ENCODE peak calls at places on chromosomes 5 and 9, in nine cellular contexts. One of them, this sample, is unnamed.

GRCh38 chr9:2019723-2020122 is 4.6 kb downstream of the SMARCA2 start:
- DNase-seq in nucleus accumbens: no peak
- DNase-seq in fibroblast of pulmonary artery: no peak
- DNase-seq in iPS-NIHi11: no peak
- DNase-seq in EL: no peak
- DNase-seq in activated effector memory CD4-positive, alpha-beta T cell treated with Interleukin-2 at 50 U/mL for 16 hours: no peak
- DNase-seq in NCI-H1417: no peak
- DNase-seq in cardiac muscle cell: no peak
- DNase-seq in iris pigment epithelial cell: no peak
- DNase-seq in this sample: no peak

GRCh38 chr9:91978739-91979414 is 28.8 kb upstream of the ROR2 start:
- DNase-seq in nucleus accumbens: no peak
- DNase-seq in fibroblast of pulmonary artery: peak; percentile 91
- DNase-seq in iPS-NIHi11: peak; percentile 68
- DNase-seq in EL: peak; percentile 91
- DNase-seq in activated effector memory CD4-positive, alpha-beta T cell treated with Interleukin-2 at 50 U/mL for 16 hours: no peak
- DNase-seq in NCI-H1417: peak; percentile 14
- DNase-seq in cardiac muscle cell: peak; percentile 91
- DNase-seq in iris pigment epithelial cell: peak; percentile 89
- DNase-seq in this sample: no peak

GRCh38 chr5:172806897-172807672 is 27.0 kb upstream of the ERGIC1 start:
- DNase-seq in nucleus accumbens: no peak
- DNase-seq in fibroblast of pulmonary artery: peak; percentile 87
- DNase-seq in iPS-NIHi11: peak; percentile 88
- DNase-seq in EL: peak; percentile 91
- DNase-seq in activated effector memory CD4-positive, alpha-beta T cell treated with Interleukin-2 at 50 U/mL for 16 hours: peak; percentile 76
- DNase-seq in NCI-H1417: no peak
- DNase-seq in cardiac muscle cell: peak; percentile 95
- DNase-seq in iris pigment epithelial cell: peak; percentile 95
- DNase-seq in this sample: no peak

GRCh38 chr5:146529984-146530383 is 14.0 kb upstream of the GPR151 start:
- DNase-seq in nucleus accumbens: no peak
- DNase-seq in fibroblast of pulmonary artery: no peak
- DNase-seq in iPS-NIHi11: no peak
- DNase-seq in EL: no peak
- DNase-seq in activated effector memory CD4-positive, alpha-beta T cell treated with Interleukin-2 at 50 U/mL for 16 hours: no peak
- DNase-seq in NCI-H1417: no peak
- DNase-seq in cardiac muscle cell: no peak
- DNase-seq in iris pigment epithelial cell: no peak
- DNase-seq in this sample: no peak

GRCh38 chr9:104557179-104557634 is 11.8 kb upstream of the OR13C8 start:
- DNase-seq in nucleus accumbens: no peak
- DNase-seq in fibroblast of pulmonary artery: no peak
- DNase-seq in iPS-NIHi11: no peak
- DNase-seq in EL: no peak
- DNase-seq in activated effector memory CD4-positive, alpha-beta T cell treated with Interleukin-2 at 50 U/mL for 16 hours: no peak
- DNase-seq in NCI-H1417: no peak
- DNase-seq in cardiac muscle cell: no peak
- DNase-seq in iris pigment epithelial cell: no peak
- DNase-seq in this sample: no peak

GRCh38 chr5:159045165-159045811 is 54.4 kb downstream of the EBF1 start:
- DNase-seq in nucleus accumbens: no peak
- DNase-seq in fibroblast of pulmonary artery: no peak
- DNase-seq in iPS-NIHi11: no peak
- DNase-seq in EL: no peak
- DNase-seq in activated effector memory CD4-positive, alpha-beta T cell treated with Interleukin-2 at 50 U/mL for 16 hours: no peak
- DNase-seq in NCI-H1417: no peak
- DNase-seq in cardiac muscle cell: no peak
- DNase-seq in iris pigment epithelial cell: no peak
- DNase-seq in this sample: no peak

GRCh38 chr5:76724871-76725270 is 8.9 kb downstream of the F2R start:
- DNase-seq in nucleus accumbens: no peak
- DNase-seq in fibroblast of pulmonary artery: peak; percentile 42
- DNase-seq in iPS-NIHi11: no peak
- DNase-seq in EL: peak; percentile 81
- DNase-seq in activated effector memory CD4-positive, alpha-beta T cell treated with Interleukin-2 at 50 U/mL for 16 hours: no peak
- DNase-seq in NCI-H1417: no peak
- DNase-seq in cardiac muscle cell: no peak
- DNase-seq in iris pigment epithelial cell: peak; percentile 79
- DNase-seq in this sample: no peak

GRCh38 chr5:180259260-180259611 is 32.6 kb downstream of the MAPK9 start:
- DNase-seq in nucleus accumbens: no peak
- DNase-seq in fibroblast of pulmonary artery: peak; percentile 10
- DNase-seq in iPS-NIHi11: no peak
- DNase-seq in EL: no peak
- DNase-seq in activated effector memory CD4-positive, alpha-beta T cell treated with Interleukin-2 at 50 U/mL for 16 hours: no peak
- DNase-seq in NCI-H1417: no peak
- DNase-seq in cardiac muscle cell: no peak
- DNase-seq in iris pigment epithelial cell: peak; percentile 5
- DNase-seq in this sample: no peak

GRCh38 chr5:137735531-137736284 is at the start of gene KLHL3:
- DNase-seq in nucleus accumbens: peak; percentile 33
- DNase-seq in fibroblast of pulmonary artery: peak; percentile 63
- DNase-seq in iPS-NIHi11: peak; percentile 81
- DNase-seq in EL: peak; percentile 45
- DNase-seq in activated effector memory CD4-positive, alpha-beta T cell treated with Interleukin-2 at 50 U/mL for 16 hours: peak; percentile 18
- DNase-seq in NCI-H1417: peak; percentile 66
- DNase-seq in cardiac muscle cell: peak; percentile 70
- DNase-seq in iris pigment epithelial cell: peak; percentile 50
- DNase-seq in this sample: no peak

GRCh38 chr5:66553368-66553912 is 42.8 kb upstream of the MAST4 start:
- DNase-seq in nucleus accumbens: no peak
- DNase-seq in fibroblast of pulmonary artery: no peak
- DNase-seq in iPS-NIHi11: no peak
- DNase-seq in EL: no peak
- DNase-seq in activated effector memory CD4-positive, alpha-beta T cell treated with Interleukin-2 at 50 U/mL for 16 hours: no peak
- DNase-seq in NCI-H1417: no peak
- DNase-seq in cardiac muscle cell: no peak
- DNase-seq in iris pigment epithelial cell: no peak
- DNase-seq in this sample: no peak

GRCh38 chr5:107483196-107483595 is 187.5 kb downstream of the EFNA5 start:
- DNase-seq in nucleus accumbens: no peak
- DNase-seq in fibroblast of pulmonary artery: no peak
- DNase-seq in iPS-NIHi11: no peak
- DNase-seq in EL: no peak
- DNase-seq in activated effector memory CD4-positive, alpha-beta T cell treated with Interleukin-2 at 50 U/mL for 16 hours: no peak
- DNase-seq in NCI-H1417: no peak
- DNase-seq in cardiac muscle cell: no peak
- DNase-seq in iris pigment epithelial cell: no peak
- DNase-seq in this sample: no peak

GRCh38 chr5:55037046-55037771 is 13.2 kb downstream of the GZMK start:
- DNase-seq in nucleus accumbens: no peak
- DNase-seq in fibroblast of pulmonary artery: peak; percentile 12
- DNase-seq in iPS-NIHi11: peak; percentile 44
- DNase-seq in EL: peak; percentile 43
- DNase-seq in activated effector memory CD4-positive, alpha-beta T cell treated with Interleukin-2 at 50 U/mL for 16 hours: peak; percentile 42
- DNase-seq in NCI-H1417: no peak
- DNase-seq in cardiac muscle cell: no peak
- DNase-seq in iris pigment epithelial cell: peak; percentile 30
- DNase-seq in this sample: no peak

GRCh38 chr5:55004728-55005127 is 19.3 kb upstream of the GZMK start:
- DNase-seq in nucleus accumbens: no peak
- DNase-seq in fibroblast of pulmonary artery: peak; percentile 76
- DNase-seq in iPS-NIHi11: no peak
- DNase-seq in EL: peak; percentile 60
- DNase-seq in activated effector memory CD4-positive, alpha-beta T cell treated with Interleukin-2 at 50 U/mL for 16 hours: no peak
- DNase-seq in NCI-H1417: no peak
- DNase-seq in cardiac muscle cell: peak; percentile 58
- DNase-seq in iris pigment epithelial cell: peak; percentile 82
- DNase-seq in this sample: no peak

This sample was measured in hippocampal formation.